ENCODE peak calls at places on chromosomes 13 and 19, in four cellular contexts. W is dorsolateral prefrontal cortex, Q is HL-60, D is astrocyte of the spinal cord. M is an unnamed sample.
A peak's percentile ranks its signal among the peaks of the same experiment; 100 is the strongest.

GRCh38 chr19:35782589-35782988 is 7.2 kb downstream of the ARHGAP33 start:
- DNase-seq in W (no peak), Q (no peak), D (no peak), M (no peak)

GRCh38 chr13:49319555-49320350 is 72.0 kb downstream of the CDADC1 start:
- DNase-seq in W (no peak), Q (no peak), D (no peak), M (peak; percentile 45)

GRCh38 chr13:114264886-114265611 is 16.4 kb upstream of the UPF3A start:
- DNase-seq in W (no peak), Q (no peak), D (peak; percentile 78), M (peak; percentile 44)

GRCh38 chr19:43662487-43662886 is 7.5 kb downstream of the PLAUR start:
- DNase-seq in W (no peak), Q (no peak), D (no peak), M (no peak)

GRCh38 chr13:21638319-21639282 is 32.3 kb upstream of the FGF9 start:
- DNase-seq in W (no peak), Q (peak; percentile 9), D (peak; percentile 21), M (no peak)

GRCh38 chr13:97978661-97979450 is 25.4 kb downstream of the IPO5 start:
- DNase-seq in W (no peak), Q (no peak), D (peak; percentile 31), M (no peak)

GRCh38 chr19:31220540-31220939 is 128.7 kb downstream of the TSHZ3 start:
- DNase-seq in W (no peak), Q (peak; percentile 71), D (no peak), M (no peak)

GRCh38 chr19:35587326-35587725 is 1.4 kb downstream of the PMIS2 start:
- DNase-seq in W (no peak), Q (no peak), D (no peak), M (no peak)

GRCh38 chr13:98384739-98385138 is 192.2 kb downstream of the STK24 start:
- DNase-seq in W (no peak), Q (no peak), D (peak; percentile 76), M (peak; percentile 65)

GRCh38 chr13:102286326-102286725 is 115.5 kb downstream of the FGF14 start:
- DNase-seq in W (no peak), Q (no peak), D (peak; percentile 84), M (peak; percentile 18)

GRCh38 chr19:43910884-43911283 is 24.2 kb downstream of the ZNF45 start:
- DNase-seq in W (no peak), Q (no peak), D (no peak), M (no peak)

GRCh38 chr19:52237771-52238400 is 31.5 kb upstream of the ZNF766 start:
- DNase-seq in W (peak; percentile 70), Q (peak; percentile 48), D (peak; percentile 72), M (peak; percentile 21)

GRCh38 chr13:88217372-88217771 is 546.2 kb downstream of the SLITRK5 start:
- DNase-seq in W (no peak), Q (no peak), D (no peak), M (no peak)

GRCh38 chr13:32650705-32651311 is 64.6 kb downstream of the PDS5B start:
- DNase-seq in W (no peak), Q (peak; percentile 84), D (peak; percentile 73), M (peak; percentile 25)
- TF ChIP-seq CTCF in W (peak; percentile 77), Q (peak; percentile 74), D (peak; percentile 79), M (peak; percentile 76)

DNA sequence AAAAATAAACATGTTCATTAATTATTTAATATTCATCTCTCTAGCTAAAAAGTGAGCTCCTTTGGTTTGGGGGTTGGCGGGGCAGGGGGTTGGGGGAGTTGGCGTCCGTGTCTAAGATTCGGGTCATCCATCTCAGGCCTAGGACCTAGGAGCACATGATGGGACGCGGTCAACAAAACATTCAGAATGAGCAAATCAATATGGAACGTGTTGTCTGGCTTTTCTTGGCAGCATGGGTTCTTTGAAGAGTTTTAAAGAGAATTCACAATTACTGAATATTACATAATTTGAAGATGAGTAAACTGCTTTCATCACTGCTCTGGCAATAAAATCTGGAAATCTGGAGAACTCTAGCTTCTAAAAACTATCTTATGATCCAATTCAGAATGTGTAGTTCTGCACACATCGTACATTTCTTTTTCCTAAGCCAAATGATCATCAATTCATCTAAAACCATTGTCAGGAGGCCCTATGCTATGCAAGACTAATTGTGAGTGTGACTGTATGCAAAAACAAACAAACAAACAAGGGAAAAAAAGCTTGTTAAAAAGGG is 5.4 kb upstream of the ARGLU1 start:
- DNase-seq in W (no peak), Q (no peak), D (no peak), M (peak; percentile 61)
- H3K4me3 ChIP-seq in W (no peak overlapping the region), Q (no peak overlapping the region), D (no peak overlapping the region), M (no peak overlapping the region)

GRCh38 chr13:31824705-31825512 is 85.6 kb downstream of the RXFP2 start:
- DNase-seq in W (no peak), Q (peak; percentile 41), D (peak; percentile 32), M (no peak)
- TF ChIP-seq CTCF in W (peak; percentile 42), Q (peak; percentile 2), D (no peak), M (peak; percentile 32)

GRCh38 chr19:48481191-48481500 is 12.0 kb downstream of the CYTH2 start:
- DNase-seq in W (no peak), Q (no peak), D (no peak), M (no peak)

GRCh38 chr19:48479686-48480085 is 10.5 kb downstream of the CYTH2 start:
- DNase-seq in W (no peak), Q (no peak), D (no peak), M (no peak)

GRCh38 chr19:48478339-48479061 is 9.3 kb downstream of the CYTH2 start:
- DNase-seq in W (no peak), Q (no peak), D (no peak), M (no peak)

GRCh38 chr19:48480476-48481190 is 11.5 kb downstream of the CYTH2 start:
- DNase-seq in W (peak; percentile 67), Q (peak; percentile 33), D (peak; percentile 53), M (no peak)

DNA sequence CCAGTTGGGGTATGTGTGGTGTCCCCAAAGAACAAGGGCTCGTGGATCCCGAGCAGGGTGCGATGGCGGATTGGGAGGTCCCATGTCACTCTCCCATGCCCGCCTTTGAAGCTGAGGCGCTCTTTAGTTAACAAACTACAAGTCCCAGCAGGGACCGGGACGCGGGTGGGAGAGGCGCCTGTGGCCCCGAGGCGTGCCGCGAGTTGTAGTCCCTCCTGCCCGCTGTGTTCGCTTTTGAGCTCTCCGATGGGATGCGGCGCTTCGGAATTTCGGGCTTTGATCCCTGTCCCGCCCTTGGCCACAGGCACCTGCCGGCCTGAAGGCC is 10.9 kb downstream of the CYTH2 start:
- DNase-seq in W (peak; percentile 82), Q (no peak), D (peak; percentile 43), M (no peak)
- H3K4me3 ChIP-seq in W (peak overlapping the region; percentile 68), Q (no peak overlapping the region), D (peak overlapping the region; percentile 37), M (peak overlapping the region; percentile 41)

GRCh38 chr19:15453091-15453498 is 3.3 kb upstream of the WIZ start:
- DNase-seq in W (no peak), Q (no peak), D (no peak), M (no peak)
- TF ChIP-seq CTCF in W (no peak), Q (no peak), D (no peak), M (peak; percentile 17)